ENCODE peak calls at places on chromosomes 5 and 9, in six cellular contexts. L is HCT116, P is body of pancreas, Q is testis, H is right lobe of liver, O is heart left ventricle. G is an unnamed sample.
A peak's percentile ranks its signal among the peaks of the same experiment; 100 is the strongest.

GRCh38 chr5:30804739-30805313 is 388.7 kb upstream of the CDH6 start:
- DNase-seq in L (no peak), P (no peak), Q (no peak), H (no peak), O (peak; percentile 10), G (no peak)

GRCh38 chr5:38285226-38285625 is 26.9 kb downstream of the EGFLAM start:
- DNase-seq in L (no peak), P (no peak), Q (no peak), H (no peak), O (no peak), G (no peak)

GRCh38 chr5:94901071-94901979 is 282.9 kb downstream of the SLF1 start:
- DNase-seq in L (no peak), P (no peak), Q (no peak), H (no peak), O (no peak), G (no peak)

GRCh38 chr9:93218671-93219420 is 34.9 kb downstream of the WNK2 start:
- DNase-seq in L (no peak), P (no peak), Q (no peak), H (no peak), O (no peak), G (no peak)

GRCh38 chr5:143720689-143721088 is 91.3 kb upstream of the HMHB1 start:
- DNase-seq in L (no peak), P (no peak), Q (no peak), H (no peak), O (no peak), G (no peak)

GRCh38 chr5:53403291-53403690 is 77.1 kb upstream of the FST start:
- DNase-seq in L (no peak), P (no peak), Q (no peak), H (no peak), O (no peak), G (no peak)

GRCh38 chr5:539469-540214 is 15.4 kb upstream of the SLC9A3 start:
- DNase-seq in L (no peak), P (peak; percentile 15), Q (no peak), H (no peak), O (no peak), G (no peak)

GRCh38 chr5:161230222-161230621 is 316.3 kb downstream of the GABRB2 start:
- DNase-seq in L (no peak), P (peak; percentile 87), Q (no peak), H (no peak), O (no peak), G (no peak)

GRCh38 chr9:115035872-115036612 is 81.9 kb downstream of the TNC start:
- DNase-seq in L (peak; percentile 32), P (no peak), Q (no peak), H (no peak), O (no peak), G (peak; percentile 62)

GRCh38 chr5:67880358-67880810 is 335.2 kb upstream of the PIK3R1 start:
- DNase-seq in L (no peak), P (no peak), Q (no peak), H (no peak), O (no peak), G (no peak)

GRCh38 chr5:15600035-15600434 is 100.1 kb downstream of the FBXL7 start:
- DNase-seq in L (no peak), P (no peak), Q (no peak), H (no peak), O (no peak), G (no peak)

GRCh38 chr5:166651234-166651633 is 1640.2 kb upstream of the WWC1 start:
- DNase-seq in L (no peak), P (no peak), Q (no peak), H (no peak), O (no peak), G (no peak)

GRCh38 chr5:76983468-76983867 is 30.6 kb downstream of the CRHBP start:
- DNase-seq in L (no peak), P (no peak), Q (peak; percentile 20), H (no peak), O (peak; percentile 8), G (no peak)

GRCh38 chr5:119019431-119020348 is 31.3 kb upstream of the DTWD2 start:
- DNase-seq in L (no peak), P (no peak), Q (no peak), H (no peak), O (no peak), G (no peak)

GRCh38 chr9:124296094-124296493 is 38.3 kb downstream of the NEK6 start:
- DNase-seq in L (no peak), P (no peak), Q (no peak), H (no peak), O (no peak), G (no peak)

GRCh38 chr9:17793713-17794622 is 215.1 kb downstream of the SH3GL2 start:
- DNase-seq in L (peak; percentile 6), P (peak; percentile 17), Q (peak; percentile 25), H (no peak), O (no peak), G (peak; percentile 16)

GRCh38 chr5:175692996-175693700 is 35.3 kb downstream of the HRH2 start:
- DNase-seq in L (no peak), P (no peak), Q (no peak), H (peak; percentile 37), O (no peak), G (no peak)

GRCh38 chr5:109354761-109355160 is 55.0 kb downstream of the PJA2 start:
- DNase-seq in L (no peak), P (peak; percentile 35), Q (no peak), H (no peak), O (no peak), G (peak; percentile 29)

GRCh38 chr9:34797367-34797766 is 87.4 kb upstream of the CCL21 start:
- DNase-seq in L (no peak), P (no peak), Q (no peak), H (no peak), O (no peak), G (no peak)

GRCh38 chr9:114880276-114880891 is 50.0 kb downstream of the TNFSF8 start:
- DNase-seq in L (no peak), P (no peak), Q (no peak), H (no peak), O (no peak), G (no peak)

GRCh38 chr9:124222918-124223720 is 34.6 kb upstream of the NEK6 start:
- DNase-seq in L (no peak), P (peak; percentile 97), Q (peak; percentile 70), H (peak; percentile 99), O (peak; percentile 85), G (peak; percentile 30)

GRCh38 chr5:34022131-34022705 is 14.4 kb upstream of the AMACR start:
- DNase-seq in L (no peak), P (no peak), Q (no peak), H (no peak), O (no peak), G (no peak)

GRCh38 chr5:37184748-37185364 is 64.3 kb downstream of the CPLANE1 start:
- DNase-seq in L (no peak), P (no peak), Q (no peak), H (no peak), O (no peak), G (no peak)

GRCh38 chr5:78699565-78700143 is 51.1 kb upstream of the LHFPL2 start:
- DNase-seq in L (peak; percentile 99), P (no peak), Q (no peak), H (no peak), O (no peak), G (peak; percentile 34)

GRCh38 chr5:131475416-131476045 is 159.5 kb downstream of the RAPGEF6 start:
- DNase-seq in L (no peak), P (no peak), Q (no peak), H (no peak), O (no peak), G (no peak)

GRCh38 chr9:3507395-3508077 is 18.3 kb downstream of the RFX3 start:
- DNase-seq in L (no peak), P (no peak), Q (no peak), H (no peak), O (no peak), G (peak; percentile 63)

GRCh38 chr5:27396998-27397397 is 358.6 kb upstream of the CDH9 start:
- DNase-seq in L (no peak), P (no peak), Q (no peak), H (no peak), O (no peak), G (no peak)

GRCh38 chr9:121667214-121667613 is 15.8 kb downstream of the DAB2IP start:
- DNase-seq in L (no peak), P (peak; percentile 57), Q (no peak), H (peak; percentile 85), O (no peak), G (no peak)

GRCh38 chr5:140673187-140673976 is at the start of gene DND1:
- DNase-seq in L (no peak), P (no peak), Q (peak; percentile 64), H (no peak), O (no peak), G (no peak)
- TF ChIP-seq POLR2A in L (no peak), P (no peak), Q (no peak), H (no peak), O (no peak), G (no peak)

DNA sequence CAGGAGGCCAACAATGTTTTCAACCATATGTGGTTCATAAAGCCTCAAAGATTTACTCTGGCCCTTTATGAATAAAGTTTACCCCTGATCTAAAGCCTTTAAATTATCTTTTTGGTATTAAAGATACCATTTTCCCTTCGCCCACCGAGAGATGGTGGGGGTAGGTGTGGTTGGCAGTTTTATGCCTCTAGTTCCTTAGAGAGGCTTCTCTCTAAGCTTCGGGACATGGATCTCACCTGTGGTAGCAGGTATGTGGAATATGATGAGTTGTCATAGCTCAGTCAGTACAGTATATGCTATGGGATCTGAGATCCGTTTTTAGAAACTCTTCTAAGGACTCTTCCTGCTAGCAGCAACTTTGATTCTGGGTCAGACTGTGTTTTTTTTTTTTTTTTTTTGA is 2.3 kb downstream of the UQCRQ start:
- DNase-seq in L (no peak), P (no peak), Q (no peak), H (no peak), O (no peak), G (no peak)
- TF ChIP-seq POLR2A in L (no peak), P (no peak), Q (no peak), H (no peak), O (no peak), G (no peak)

DNA sequence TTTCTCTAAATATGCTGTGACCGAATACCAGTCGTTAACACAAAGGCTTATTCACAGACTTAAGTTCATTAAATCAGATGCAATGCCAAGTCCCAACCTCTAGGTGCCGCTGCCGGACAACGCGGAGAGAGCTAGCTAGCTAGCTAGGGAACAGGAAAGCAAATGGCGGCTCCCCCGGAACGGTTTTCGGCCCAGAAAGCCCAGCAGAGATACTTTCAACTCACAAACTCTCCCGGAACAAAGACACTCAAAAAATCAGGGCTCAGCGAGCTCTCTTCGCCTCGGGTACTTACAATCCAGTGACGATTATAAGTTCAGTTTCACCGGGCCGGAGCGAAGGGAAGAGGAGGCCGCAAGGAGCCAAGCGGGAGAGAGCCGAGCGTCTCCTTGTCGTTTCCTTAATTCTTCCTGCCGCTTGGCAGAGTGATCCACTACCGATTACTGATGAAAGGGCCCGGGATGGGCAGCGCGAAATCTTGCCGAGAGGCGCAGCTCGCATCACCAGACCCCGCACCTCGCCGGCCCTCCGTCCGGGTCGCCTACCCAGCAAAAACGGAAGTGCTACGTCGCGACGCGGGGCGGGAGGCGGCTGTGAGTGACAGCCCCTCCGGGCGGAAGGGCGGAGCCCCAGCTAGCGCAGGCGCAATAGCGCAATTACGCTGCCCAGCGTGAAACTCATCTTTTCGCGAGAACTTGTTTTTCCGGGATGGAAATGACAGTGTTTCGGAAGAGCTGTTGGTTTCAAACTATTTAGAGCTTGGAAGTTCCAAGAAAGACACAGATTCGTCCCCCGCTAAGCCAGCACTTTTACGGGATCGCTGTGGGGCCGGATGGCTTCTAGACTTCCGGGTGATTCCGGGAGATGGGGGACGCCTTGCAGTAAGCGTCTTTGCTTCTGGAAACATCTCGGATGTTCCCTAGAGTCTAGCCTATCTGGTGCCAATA is at the start of gene TAF7:
- DNase-seq in L (peak; percentile 89), P (peak; percentile 89), Q (peak; percentile 95), H (peak; percentile 93), O (peak; percentile 89), G (peak; percentile 90)
- TF ChIP-seq POLR2A in L (peak; percentile 94), P (peak; percentile 96), Q (peak; percentile 94), H (peak; percentile 91), O (peak; percentile 91), G (peak; percentile 92)

GRCh38 chr5:149581192-149581861 is at the start of gene ARHGEF37:
- DNase-seq in L (peak; percentile 33), P (peak; percentile 92), Q (peak; percentile 91), H (peak; percentile 93), O (peak; percentile 91), G (peak; percentile 83)
- TF ChIP-seq POLR2A in L (no peak), P (peak; percentile 82), Q (no peak), H (peak; percentile 30), O (peak; percentile 77), G (peak; percentile 79)

G was measured in erythroblast.